ENCODE peak calls at places on chromosomes 7 and 10, in six cellular contexts. O is hepatic stellate cell; E is effector CD4-positive, alpha-beta T cell; N is nucleus accumbens; D is adrenal gland; F is breast epithelium. H is an unnamed sample.

GRCh38 chr10:12042409-12042796 is 206 bp downstream of the UPF2 start:
- DNase-seq in D (peak; percentile 27), E (peak; percentile 37), N (no peak), F (peak; percentile 56), O (peak; percentile 30), H (no peak)

GRCh38 chr7:66296-66695 is 126.1 kb upstream of the FAM20C start:
- DNase-seq in D (no peak), F (no peak), E (no peak), N (no peak), O (no peak), H (no peak)

GRCh38 chr10:15141136-15142067 is 27.1 kb downstream of the NMT2 start:
- DNase-seq in O (no peak), D (no peak), F (no peak), N (no peak), E (no peak), H (no peak)

GRCh38 chr7:74479961-74480829 is 26.5 kb downstream of the GTF2IRD1 start:
- DNase-seq in O (no peak), F (no peak), E (no peak), D (peak; percentile 98), N (peak; percentile 68), H (no peak)

GRCh38 chr7:38796636-38797501 is 112.1 kb downstream of the VPS41 start:
- DNase-seq in F (no peak), D (peak; percentile 71), N (peak; percentile 18), E (peak; percentile 29), O (peak; percentile 12), H (peak; percentile 16)

GRCh38 chr7:1532456-1533254 is 2.2 kb downstream of the MAFK start:
- DNase-seq in D (peak; percentile 90), N (no peak), F (peak; percentile 83), O (peak; percentile 95), E (peak; percentile 63), H (peak; percentile 58)

GRCh38 chr10:93280121-93280698 is 201.9 kb downstream of the MYOF start:
- DNase-seq in D (no peak), E (no peak), N (no peak), F (no peak), O (no peak), H (no peak)

GRCh38 chr10:27541728-27542285 is 37.7 kb downstream of the RAB18 start:
- DNase-seq in D (no peak), N (no peak), O (no peak), E (no peak), F (no peak), H (no peak)

GRCh38 chr7:107813524-107813923 is 10.5 kb upstream of the SLC26A3 start:
- DNase-seq in N (no peak), E (no peak), F (no peak), D (no peak), O (no peak), H (no peak)

GRCh38 chr10:92690211-92691041 is 671 bp downstream of the HHEX start:
- DNase-seq in N (no peak), O (peak; percentile 66), E (peak; percentile 34), D (peak; percentile 80), F (no peak), H (peak; percentile 45)

GRCh38 chr7:48090095-48090805 is 1.2 kb downstream of the UPP1 start:
- DNase-seq in N (no peak), F (no peak), O (peak; percentile 44), D (peak; percentile 95), E (no peak), H (no peak)

GRCh38 chr10:61993676-61994401 is 92.3 kb downstream of the ARID5B start:
- DNase-seq in N (no peak), F (no peak), O (no peak), D (no peak), E (no peak), H (no peak)

GRCh38 chr10:130215076-130215917 is 79.1 kb downstream of the GLRX3 start:
- DNase-seq in D (no peak), N (no peak), O (no peak), F (peak; percentile 46), E (no peak), H (no peak)

GRCh38 chr10:24952146-24952700 is at the start of gene PRTFDC1:
- DNase-seq in O (peak; percentile 52), D (peak; percentile 52), N (peak; percentile 72), E (no peak), F (no peak), H (no peak)

GRCh38 chr10:89332092-89332633 is 4.4 kb downstream of the IFIT3 start:
- DNase-seq in E (no peak), D (peak; percentile 35), O (peak; percentile 53), F (no peak), N (no peak), H (no peak)

GRCh38 chr10:97689637-97690036 is 2.6 kb upstream of the AVPI1 start:
- DNase-seq in F (no peak), O (peak; percentile 82), D (peak; percentile 61), E (no peak), N (no peak), H (peak; percentile 88)

GRCh38 chr10:74750848-74751274 is 75.5 kb upstream of the KAT6B start:
- DNase-seq in F (no peak), E (no peak), N (no peak), O (no peak), D (no peak), H (no peak)

GRCh38 chr10:77223532-77224460 is 413.8 kb downstream of the KCNMA1 start:
- DNase-seq in E (no peak), D (no peak), O (no peak), F (no peak), N (no peak), H (no peak)

GRCh38 chr10:11265486-11265885 is 247.8 kb downstream of the CELF2 start:
- DNase-seq in D (no peak), F (no peak), O (no peak), E (no peak), N (no peak), H (no peak)

GRCh38 chr10:62759599-62760175 is 44.8 kb upstream of the ADO start:
- DNase-seq in N (no peak), O (no peak), F (no peak), E (no peak), D (peak; percentile 38), H (no peak)

GRCh38 chr10:126075009-126075408 is 178.6 kb downstream of the FANK1 start:
- DNase-seq in D (no peak), N (no peak), E (no peak), F (no peak), O (no peak), H (no peak)

GRCh38 chr7:105664816-105665525 is 83.7 kb upstream of the EFCAB10 start:
- DNase-seq in D (peak; percentile 61), F (no peak), O (peak; percentile 21), E (no peak), N (no peak), H (peak; percentile 2)

GRCh38 chr10:79106251-79106650 is 37.5 kb downstream of the ZMIZ1 start:
- DNase-seq in D (no peak), F (no peak), O (no peak), N (no peak), E (no peak), H (no peak)

GRCh38 chr7:104963991-104964385 is 50.0 kb upstream of the KMT2E start:
- DNase-seq in E (no peak), D (no peak), O (no peak), N (no peak), F (no peak), H (no peak)

GRCh38 chr7:2529161-2530075 is 9.8 kb downstream of the LFNG start:
- DNase-seq in E (peak; percentile 63), O (no peak), D (peak; percentile 81), N (no peak), F (no peak), H (peak; percentile 69)

GRCh38 chr7:139651308-139651707 is 126.5 kb downstream of the HIPK2 start:
- DNase-seq in N (no peak), D (peak; percentile 31), O (no peak), F (no peak), E (no peak), H (no peak)